ENCODE peak calls at places on chromosomes 3 and 15, in eight cellular contexts. Q, S, H, J, M, L, A and I are unnamed samples.

GRCh38 chr15:82146990-82147461 is 101.2 kb upstream of the MEX3B start:
- DNase-seq in Q (no peak), S (no peak), H (peak; percentile 53), J (no peak), M (no peak), L (no peak), A (peak; percentile 77), I (no peak)

GRCh38 chr15:50979041-50979440 is 70.6 kb downstream of the AP4E1 start:
- DNase-seq in Q (no peak), S (no peak), H (no peak), J (no peak), M (no peak), L (no peak), A (peak; percentile 47), I (no peak)

GRCh38 chr3:35974872-35975271 is 335.5 kb downstream of the ARPP21 start:
- DNase-seq in Q (no peak), S (no peak), H (no peak), J (no peak), M (no peak), L (no peak), A (no peak), I (no peak)

GRCh38 chr3:150762662-150763121 is 277 bp downstream of the SIAH2 start:
- DNase-seq in Q (no peak), S (no peak), H (no peak), J (no peak), M (no peak), L (no peak), A (no peak), I (no peak)

GRCh38 chr3:10312866-10313265 is 8.0 kb downstream of the SEC13 start:
- DNase-seq in Q (no peak), S (no peak), H (no peak), J (no peak), M (no peak), L (no peak), A (no peak), I (no peak)

GRCh38 chr3:152556731-152557254 is 278.1 kb upstream of the P2RY1 start:
- DNase-seq in Q (no peak), S (no peak), H (no peak), J (no peak), M (no peak), L (no peak), A (peak; percentile 56), I (no peak)

GRCh38 chr3:171833775-171834460 is 9.2 kb upstream of the TMEM212 start:
- DNase-seq in Q (no peak), S (no peak), H (no peak), J (no peak), M (no peak), L (no peak), A (peak; percentile 56), I (no peak)

GRCh38 chr3:60839242-60839641 is 412.0 kb downstream of the FHIT start:
- DNase-seq in Q (no peak), S (peak; percentile 31), H (no peak), J (no peak), M (no peak), L (no peak), A (no peak), I (peak; percentile 1)

GRCh38 chr3:183428140-183429023 is at the start of gene MCF2L2:
- DNase-seq in Q (peak; percentile 68), S (peak; percentile 91), H (peak; percentile 59), J (peak; percentile 57), M (peak; percentile 27), L (peak; percentile 95), A (peak; percentile 18), I (peak; percentile 62)

GRCh38 chr15:66390670-66391069 is 4.0 kb downstream of the MAP2K1 start:
- DNase-seq in Q (no peak), S (no peak), H (no peak), J (no peak), M (no peak), L (peak; percentile 65), A (no peak), I (no peak)

GRCh38 chr3:126081618-126082333 is 2.1 kb downstream of the SLC41A3 start:
- DNase-seq in Q (no peak), S (peak; percentile 41), H (peak; percentile 89), J (no peak), M (no peak), L (peak; percentile 55), A (peak; percentile 48), I (no peak)

GRCh38 chr15:40332138-40332781 is 8.5 kb downstream of the CCDC9B start:
- DNase-seq in Q (no peak), S (no peak), H (no peak), J (no peak), M (no peak), L (no peak), A (no peak), I (no peak)

GRCh38 chr15:37824717-37825382 is 109.6 kb upstream of the TMCO5A start:
- DNase-seq in Q (no peak), S (no peak), H (peak; percentile 17), J (no peak), M (no peak), L (no peak), A (peak; percentile 96), I (no peak)